ENCODE peak calls at places on chromosomes 12 and 14, in eight cellular contexts. One of them, this sample, is unnamed.

GRCh38 chr12:954736-955135 is 5.2 kb upstream of the RAD52 start:
- DNase-seq in suprapubic skin: no peak
- DNase-seq in gastrocnemius medialis: no peak
- DNase-seq in transverse colon: no peak
- DNase-seq in adrenal gland: no peak
- DNase-seq in A549: no peak
- DNase-seq in ovary: no peak
- DNase-seq in body of pancreas: no peak
- DNase-seq in this sample: no peak

GRCh38 chr14:100152091-100152490 is 7.4 kb downstream of the DEGS2 start:
- DNase-seq in suprapubic skin: no peak
- DNase-seq in gastrocnemius medialis: no peak
- DNase-seq in transverse colon: no peak
- DNase-seq in adrenal gland: no peak
- DNase-seq in A549: no peak
- DNase-seq in ovary: no peak
- DNase-seq in body of pancreas: no peak
- DNase-seq in this sample: no peak

GRCh38 chr12:49201595-49202295 is 12.9 kb upstream of the TUBA1A start:
- DNase-seq in suprapubic skin: no peak
- DNase-seq in gastrocnemius medialis: no peak
- DNase-seq in transverse colon: no peak
- DNase-seq in adrenal gland: peak; percentile 56
- DNase-seq in A549: no peak
- DNase-seq in ovary: no peak
- DNase-seq in body of pancreas: peak; percentile 11
- DNase-seq in this sample: peak; percentile 25

GRCh38 chr12:4230526-4230925 is 43.0 kb upstream of the CCND2 start:
- DNase-seq in suprapubic skin: no peak
- DNase-seq in gastrocnemius medialis: no peak
- DNase-seq in transverse colon: no peak
- DNase-seq in adrenal gland: no peak
- DNase-seq in A549: no peak
- DNase-seq in ovary: no peak
- DNase-seq in body of pancreas: no peak
- DNase-seq in this sample: no peak

GRCh38 chr12:93777249-93777648 is 100.1 kb downstream of the CRADD start:
- DNase-seq in suprapubic skin: no peak
- DNase-seq in gastrocnemius medialis: peak; percentile 42
- DNase-seq in transverse colon: no peak
- DNase-seq in adrenal gland: peak; percentile 61
- DNase-seq in A549: no peak
- DNase-seq in ovary: peak; percentile 32
- DNase-seq in body of pancreas: no peak
- DNase-seq in this sample: no peak

GRCh38 chr12:17016116-17016864 is 410.3 kb upstream of the LMO3 start:
- DNase-seq in suprapubic skin: no peak
- DNase-seq in gastrocnemius medialis: no peak
- DNase-seq in transverse colon: no peak
- DNase-seq in adrenal gland: no peak
- DNase-seq in A549: no peak
- DNase-seq in ovary: no peak
- DNase-seq in body of pancreas: no peak
- DNase-seq in this sample: no peak

GRCh38 chr14:105340821-105341408 is 26.4 kb downstream of the PACS2 start:
- DNase-seq in suprapubic skin: no peak
- DNase-seq in gastrocnemius medialis: no peak
- DNase-seq in transverse colon: no peak
- DNase-seq in adrenal gland: no peak
- DNase-seq in A549: no peak
- DNase-seq in ovary: no peak
- DNase-seq in body of pancreas: peak; percentile 3
- DNase-seq in this sample: no peak

GRCh38 chr12:12804011-12804410 is 9.1 kb upstream of the DDX47 start:
- DNase-seq in suprapubic skin: no peak
- DNase-seq in gastrocnemius medialis: no peak
- DNase-seq in transverse colon: no peak
- DNase-seq in adrenal gland: no peak
- DNase-seq in A549: peak; percentile 61
- DNase-seq in ovary: no peak
- DNase-seq in body of pancreas: no peak
- DNase-seq in this sample: no peak

GRCh38 chr14:20652996-20653975 is 11.8 kb upstream of the OR6S1 start:
- DNase-seq in suprapubic skin: no peak
- DNase-seq in gastrocnemius medialis: no peak
- DNase-seq in transverse colon: no peak
- DNase-seq in adrenal gland: no peak
- DNase-seq in A549: peak; percentile 64
- DNase-seq in ovary: no peak
- DNase-seq in body of pancreas: peak; percentile 27
- DNase-seq in this sample: peak; percentile 22

GRCh38 chr12:7512528-7512927 is 9.0 kb upstream of the CD163 start:
- DNase-seq in suprapubic skin: no peak
- DNase-seq in gastrocnemius medialis: peak; percentile 17
- DNase-seq in transverse colon: no peak
- DNase-seq in adrenal gland: peak; percentile 63
- DNase-seq in A549: peak; percentile 13
- DNase-seq in ovary: no peak
- DNase-seq in body of pancreas: peak; percentile 21
- DNase-seq in this sample: no peak

GRCh38 chr14:99950191-99950590 is 115.0 kb upstream of the EVL start:
- DNase-seq in suprapubic skin: no peak
- DNase-seq in gastrocnemius medialis: no peak
- DNase-seq in transverse colon: no peak
- DNase-seq in adrenal gland: no peak
- DNase-seq in A549: no peak
- DNase-seq in ovary: no peak
- DNase-seq in body of pancreas: no peak
- DNase-seq in this sample: no peak

GRCh38 chr12:32331133-32331532 is 68.2 kb upstream of the FGD4 start:
- DNase-seq in suprapubic skin: no peak
- DNase-seq in gastrocnemius medialis: no peak
- DNase-seq in transverse colon: no peak
- DNase-seq in adrenal gland: no peak
- DNase-seq in A549: no peak
- DNase-seq in ovary: no peak
- DNase-seq in body of pancreas: no peak
- DNase-seq in this sample: no peak

GRCh38 chr12:32336261-32336660 is 63.1 kb upstream of the FGD4 start:
- DNase-seq in suprapubic skin: no peak
- DNase-seq in gastrocnemius medialis: no peak
- DNase-seq in transverse colon: no peak
- DNase-seq in adrenal gland: no peak
- DNase-seq in A549: no peak
- DNase-seq in ovary: no peak
- DNase-seq in body of pancreas: no peak
- DNase-seq in this sample: no peak

GRCh38 chr12:32334384-32334783 is 65.0 kb upstream of the FGD4 start:
- DNase-seq in suprapubic skin: no peak
- DNase-seq in gastrocnemius medialis: no peak
- DNase-seq in transverse colon: no peak
- DNase-seq in adrenal gland: no peak
- DNase-seq in A549: no peak
- DNase-seq in ovary: no peak
- DNase-seq in body of pancreas: no peak
- DNase-seq in this sample: no peak

GRCh38 chr12:32332446-32332845 is 66.9 kb upstream of the FGD4 start:
- DNase-seq in suprapubic skin: no peak
- DNase-seq in gastrocnemius medialis: no peak
- DNase-seq in transverse colon: no peak
- DNase-seq in adrenal gland: no peak
- DNase-seq in A549: no peak
- DNase-seq in ovary: no peak
- DNase-seq in body of pancreas: no peak
- DNase-seq in this sample: no peak
- TF ChIP-seq POLR2A in suprapubic skin: no peak
- TF ChIP-seq POLR2A in gastrocnemius medialis: no peak
- TF ChIP-seq POLR2A in transverse colon: no peak
- TF ChIP-seq POLR2A in adrenal gland: no peak
- TF ChIP-seq POLR2A in A549: no peak
- TF ChIP-seq POLR2A in ovary: no peak
- TF ChIP-seq POLR2A in body of pancreas: no peak
- TF ChIP-seq POLR2A in this sample: no peak

DNA sequence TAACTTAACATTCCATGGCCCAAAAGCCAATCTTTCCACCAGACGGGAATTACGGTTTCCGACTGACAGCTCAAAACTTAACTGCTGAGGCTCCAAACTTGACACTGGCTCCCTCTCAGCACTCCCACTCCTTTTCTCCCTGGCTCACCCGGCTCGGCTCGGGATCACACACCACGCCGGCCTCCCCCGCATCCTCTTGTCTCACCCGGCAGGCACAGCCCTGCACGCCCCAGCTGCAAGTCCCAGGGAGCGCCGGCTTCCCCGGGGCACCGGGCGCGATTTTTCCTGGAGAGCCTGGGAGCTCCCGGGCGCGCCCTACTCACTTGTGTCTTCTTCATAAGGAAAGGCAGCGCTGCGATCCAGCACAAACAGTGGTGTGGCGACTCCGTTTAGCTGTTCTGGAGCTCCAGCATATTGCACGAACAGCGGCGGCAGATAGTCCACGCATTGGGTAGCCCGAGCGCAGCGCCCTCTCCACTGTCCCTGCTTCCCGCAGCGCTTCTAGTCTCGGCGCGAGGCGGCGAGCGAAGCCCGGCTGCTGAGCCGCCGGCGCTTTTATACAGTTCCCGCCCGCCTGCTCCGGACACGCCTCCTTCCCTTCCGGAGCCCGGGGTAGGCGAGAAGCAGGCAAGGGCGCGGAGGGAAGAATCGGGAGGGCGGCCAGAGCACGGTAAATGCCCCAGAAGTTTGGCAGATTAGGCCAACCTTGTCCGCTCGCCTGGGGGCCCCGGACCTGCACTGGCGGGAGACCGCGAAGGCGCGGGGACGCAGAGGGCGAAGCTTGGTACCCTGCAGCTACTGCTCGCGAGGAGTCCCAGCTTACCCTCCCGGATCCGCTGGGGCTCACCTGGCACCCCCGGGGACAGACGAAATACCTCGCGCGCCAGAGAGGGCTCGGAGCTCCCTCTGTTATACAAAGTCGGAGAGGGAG is at the start of gene KITLG:
- DNase-seq in suprapubic skin: peak; percentile 90
- DNase-seq in gastrocnemius medialis: peak; percentile 58
- DNase-seq in transverse colon: peak; percentile 89
- DNase-seq in adrenal gland: peak; percentile 72
- DNase-seq in A549: peak; percentile 80
- DNase-seq in ovary: peak; percentile 85
- DNase-seq in body of pancreas: peak; percentile 91
- DNase-seq in this sample: no peak
- TF ChIP-seq POLR2A in suprapubic skin: no peak
- TF ChIP-seq POLR2A in gastrocnemius medialis: peak; percentile 47
- TF ChIP-seq POLR2A in transverse colon: peak; percentile 90
- TF ChIP-seq POLR2A in adrenal gland: peak; percentile 32
- TF ChIP-seq POLR2A in A549: peak; percentile 95
- TF ChIP-seq POLR2A in ovary: peak; percentile 47
- TF ChIP-seq POLR2A in body of pancreas: peak; percentile 90
- TF ChIP-seq POLR2A in this sample: no peak

GRCh38 chr14:36973806-36974442 is 198.5 kb downstream of the SLC25A21 start:
- DNase-seq in suprapubic skin: no peak
- DNase-seq in gastrocnemius medialis: no peak
- DNase-seq in transverse colon: no peak
- DNase-seq in adrenal gland: no peak
- DNase-seq in A549: no peak
- DNase-seq in ovary: no peak
- DNase-seq in body of pancreas: no peak
- DNase-seq in this sample: no peak
- TF ChIP-seq POLR2A in suprapubic skin: no peak
- TF ChIP-seq POLR2A in gastrocnemius medialis: no peak
- TF ChIP-seq POLR2A in transverse colon: no peak
- TF ChIP-seq POLR2A in adrenal gland: no peak
- TF ChIP-seq POLR2A in A549: no peak
- TF ChIP-seq POLR2A in ovary: no peak
- TF ChIP-seq POLR2A in body of pancreas: no peak
- TF ChIP-seq POLR2A in this sample: no peak

GRCh38 chr14:65169351-65169750 is 67.0 kb upstream of the MAX start:
- DNase-seq in suprapubic skin: no peak
- DNase-seq in gastrocnemius medialis: no peak
- DNase-seq in transverse colon: no peak
- DNase-seq in adrenal gland: no peak
- DNase-seq in A549: no peak
- DNase-seq in ovary: no peak
- DNase-seq in body of pancreas: no peak
- DNase-seq in this sample: no peak
- TF ChIP-seq POLR2A in suprapubic skin: no peak
- TF ChIP-seq POLR2A in gastrocnemius medialis: no peak
- TF ChIP-seq POLR2A in transverse colon: no peak
- TF ChIP-seq POLR2A in adrenal gland: no peak
- TF ChIP-seq POLR2A in A549: no peak
- TF ChIP-seq POLR2A in ovary: no peak
- TF ChIP-seq POLR2A in body of pancreas: no peak
- TF ChIP-seq POLR2A in this sample: no peak

GRCh38 chr14:91317381-91318313 is 73.1 kb upstream of the GPR68 start:
- DNase-seq in suprapubic skin: no peak
- DNase-seq in gastrocnemius medialis: peak; percentile 31
- DNase-seq in transverse colon: peak; percentile 87
- DNase-seq in adrenal gland: peak; percentile 67
- DNase-seq in A549: no peak
- DNase-seq in ovary: peak; percentile 70
- DNase-seq in body of pancreas: peak; percentile 79
- DNase-seq in this sample: peak; percentile 18
- TF ChIP-seq POLR2A in suprapubic skin: no peak
- TF ChIP-seq POLR2A in gastrocnemius medialis: no peak
- TF ChIP-seq POLR2A in transverse colon: no peak
- TF ChIP-seq POLR2A in adrenal gland: no peak
- TF ChIP-seq POLR2A in A549: no peak
- TF ChIP-seq POLR2A in ovary: no peak
- TF ChIP-seq POLR2A in body of pancreas: no peak
- TF ChIP-seq POLR2A in this sample: no peak

GRCh38 chr14:102086972-102087761 is at the start of gene HSP90AA1:
- DNase-seq in suprapubic skin: peak; percentile 97
- DNase-seq in gastrocnemius medialis: peak; percentile 93
- DNase-seq in transverse colon: peak; percentile 94
- DNase-seq in adrenal gland: peak; percentile 93
- DNase-seq in A549: peak; percentile 85
- DNase-seq in ovary: peak; percentile 96
- DNase-seq in body of pancreas: peak; percentile 94
- DNase-seq in this sample: peak; percentile 86
- TF ChIP-seq POLR2A in suprapubic skin: peak; percentile 95
- TF ChIP-seq POLR2A in gastrocnemius medialis: peak; percentile 97
- TF ChIP-seq POLR2A in transverse colon: peak; percentile 99
- TF ChIP-seq POLR2A in adrenal gland: peak; percentile 98
- TF ChIP-seq POLR2A in A549: peak; percentile 100
- TF ChIP-seq POLR2A in ovary: peak; percentile 90
- TF ChIP-seq POLR2A in body of pancreas: peak; percentile 100
- TF ChIP-seq POLR2A in this sample: peak; percentile 98

GRCh38 chr12:127723236-127723635 is 543.7 kb upstream of the TMEM132C start:
- DNase-seq in suprapubic skin: no peak
- DNase-seq in gastrocnemius medialis: no peak
- DNase-seq in transverse colon: no peak
- DNase-seq in adrenal gland: no peak
- DNase-seq in A549: no peak
- DNase-seq in ovary: no peak
- DNase-seq in body of pancreas: no peak
- DNase-seq in this sample: no peak
- TF ChIP-seq POLR2A in suprapubic skin: no peak
- TF ChIP-seq POLR2A in gastrocnemius medialis: no peak
- TF ChIP-seq POLR2A in transverse colon: no peak
- TF ChIP-seq POLR2A in adrenal gland: no peak
- TF ChIP-seq POLR2A in A549: no peak
- TF ChIP-seq POLR2A in ovary: no peak
- TF ChIP-seq POLR2A in body of pancreas: no peak
- TF ChIP-seq POLR2A in this sample: no peak